ENCODE peak calls at places on chromosomes 5 and 9, in five cellular contexts. One of them, this sample, is unnamed. For H3K4me1, the result is how much of the 10 kb centered on the place peaks cover.

GRCh38 chr5:133506165-133506564 is 106.2 kb downstream of the FSTL4 start:
- DNase-seq in mucosa of descending colon: no peak
- DNase-seq in tibial nerve: no peak
- DNase-seq in HCT116: no peak
- DNase-seq in lower lobe of right lung: no peak
- DNase-seq in this sample: no peak

GRCh38 chr5:56585973-56586740 is 229.2 kb upstream of the MAP3K1 start:
- DNase-seq in mucosa of descending colon: no peak
- DNase-seq in HCT116: no peak
- DNase-seq in lower lobe of right lung: no peak
- DNase-seq in tibial nerve: peak
- DNase-seq in this sample: peak

GRCh38 chr5:93246093-93246855 is 334.7 kb downstream of the NR2F1-AS1 start:
- DNase-seq in tibial nerve: no peak
- DNase-seq in lower lobe of right lung: no peak
- DNase-seq in HCT116: no peak
- DNase-seq in mucosa of descending colon: no peak
- DNase-seq in this sample: no peak

GRCh38 chr5:136023935-136024645 is 4.7 kb upstream of the TGFBI start:
- DNase-seq in lower lobe of right lung: no peak
- DNase-seq in tibial nerve: no peak
- DNase-seq in mucosa of descending colon: no peak
- DNase-seq in HCT116: no peak
- DNase-seq in this sample: no peak

GRCh38 chr9:122609810-122610209 is 4.7 kb upstream of the OR1Q1 start:
- DNase-seq in lower lobe of right lung: no peak
- DNase-seq in mucosa of descending colon: no peak
- DNase-seq in HCT116: no peak
- DNase-seq in tibial nerve: no peak
- DNase-seq in this sample: no peak

GRCh38 chr5:143064207-143064606 is 294.0 kb downstream of the ARHGAP26 start:
- DNase-seq in tibial nerve: no peak
- DNase-seq in HCT116: no peak
- DNase-seq in lower lobe of right lung: no peak
- DNase-seq in mucosa of descending colon: no peak
- DNase-seq in this sample: no peak

GRCh38 chr9:34079181-34079580 is 30.5 kb upstream of the UBAP2 start:
- DNase-seq in mucosa of descending colon: no peak
- DNase-seq in HCT116: peak
- DNase-seq in tibial nerve: no peak
- DNase-seq in lower lobe of right lung: no peak
- DNase-seq in this sample: no peak

GRCh38 chr5:145450286-145450969 is 384.7 kb downstream of the PRELID2 start:
- DNase-seq in tibial nerve: no peak
- DNase-seq in lower lobe of right lung: no peak
- DNase-seq in HCT116: no peak
- DNase-seq in mucosa of descending colon: no peak
- DNase-seq in this sample: no peak

GRCh38 chr5:56512314-56512996 is 279.3 kb upstream of the ANKRD55 start:
- DNase-seq in HCT116: no peak
- DNase-seq in tibial nerve: no peak
- DNase-seq in mucosa of descending colon: no peak
- DNase-seq in lower lobe of right lung: no peak
- DNase-seq in this sample: peak

GRCh38 chr5:158908690-158909325 is 190.9 kb downstream of the EBF1 start:
- DNase-seq in lower lobe of right lung: no peak
- DNase-seq in tibial nerve: no peak
- DNase-seq in HCT116: no peak
- DNase-seq in mucosa of descending colon: no peak
- DNase-seq in this sample: no peak

GRCh38 chr5:932628-933250 is 40.1 kb downstream of the TRIP13 start:
- DNase-seq in lower lobe of right lung: no peak
- DNase-seq in mucosa of descending colon: no peak
- DNase-seq in tibial nerve: no peak
- DNase-seq in HCT116: no peak
- DNase-seq in this sample: no peak

GRCh38 chr9:128689820-128690683 is 1.0 kb downstream of the SET start:
- DNase-seq in mucosa of descending colon: peak
- DNase-seq in lower lobe of right lung: peak
- DNase-seq in HCT116: no peak
- DNase-seq in tibial nerve: no peak
- DNase-seq in this sample: peak

GRCh38 chr5:160852049-160852448 is at the start of gene ATP10B:
- DNase-seq in HCT116: no peak
- DNase-seq in mucosa of descending colon: no peak
- DNase-seq in lower lobe of right lung: no peak
- DNase-seq in tibial nerve: no peak
- DNase-seq in this sample: no peak

GRCh38 chr9:120886490-120886967 is 9.5 kb upstream of the PHF19 start:
- DNase-seq in mucosa of descending colon: no peak
- DNase-seq in tibial nerve: peak
- DNase-seq in lower lobe of right lung: no peak
- DNase-seq in HCT116: no peak
- DNase-seq in this sample: peak
- H3K4me1 ChIP-seq in mucosa of descending colon: under half
- H3K4me1 ChIP-seq in tibial nerve: under half
- H3K4me1 ChIP-seq in lower lobe of right lung: under half
- H3K4me1 ChIP-seq in HCT116: under half
- H3K4me1 ChIP-seq in this sample: under half

DNA sequence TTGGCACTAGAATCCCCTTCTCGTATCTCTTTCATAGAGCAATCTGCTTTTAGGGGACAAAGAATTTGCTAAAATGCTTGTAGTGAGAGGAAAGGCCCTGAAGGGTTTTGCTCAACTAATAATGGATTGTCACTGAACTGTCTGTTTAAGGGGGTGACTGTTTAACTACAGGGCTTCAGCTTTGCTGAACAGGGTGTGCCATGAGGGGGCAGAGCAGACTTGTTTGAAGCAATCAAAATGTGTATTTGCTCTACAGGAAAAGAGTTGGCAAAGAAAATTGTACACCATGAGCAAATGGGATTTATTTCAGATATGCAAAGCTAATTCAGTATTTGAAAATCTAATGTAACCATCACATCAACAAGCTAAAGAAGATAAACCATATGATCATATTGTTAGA is 154.3 kb downstream of the GABRG2 start:
- DNase-seq in HCT116: no peak
- DNase-seq in tibial nerve: no peak
- DNase-seq in lower lobe of right lung: no peak
- DNase-seq in mucosa of descending colon: no peak
- DNase-seq in this sample: no peak
- TF ChIP-seq CTCF in HCT116: no peak
- TF ChIP-seq CTCF in tibial nerve: no peak
- TF ChIP-seq CTCF in lower lobe of right lung: no peak
- TF ChIP-seq CTCF in mucosa of descending colon: no peak
- TF ChIP-seq CTCF in this sample: no peak

GRCh38 chr9:95097279-95097678 is 220.2 kb downstream of the FANCC start:
- DNase-seq in lower lobe of right lung: no peak
- DNase-seq in tibial nerve: no peak
- DNase-seq in HCT116: no peak
- DNase-seq in mucosa of descending colon: no peak
- DNase-seq in this sample: no peak
- H3K4me1 ChIP-seq in lower lobe of right lung: under half
- H3K4me1 ChIP-seq in tibial nerve: half or more
- H3K4me1 ChIP-seq in HCT116: under half
- H3K4me1 ChIP-seq in mucosa of descending colon: under half
- H3K4me1 ChIP-seq in this sample: under half

GRCh38 chr9:134591082-134591571 is 50.5 kb upstream of the COL5A1 start:
- DNase-seq in lower lobe of right lung: no peak
- DNase-seq in mucosa of descending colon: no peak
- DNase-seq in HCT116: no peak
- DNase-seq in tibial nerve: no peak
- DNase-seq in this sample: no peak

GRCh38 chr9:134591573-134591981 is 50.0 kb upstream of the COL5A1 start:
- DNase-seq in mucosa of descending colon: no peak
- DNase-seq in HCT116: no peak
- DNase-seq in tibial nerve: no peak
- DNase-seq in lower lobe of right lung: no peak
- DNase-seq in this sample: no peak

GRCh38 chr9:134593286-134593685 is 48.3 kb upstream of the COL5A1 start:
- DNase-seq in lower lobe of right lung: no peak
- DNase-seq in HCT116: no peak
- DNase-seq in tibial nerve: no peak
- DNase-seq in mucosa of descending colon: no peak
- DNase-seq in this sample: no peak

GRCh38 chr9:134592819-134593200 is 48.8 kb upstream of the COL5A1 start:
- DNase-seq in tibial nerve: no peak
- DNase-seq in lower lobe of right lung: no peak
- DNase-seq in HCT116: no peak
- DNase-seq in mucosa of descending colon: no peak
- DNase-seq in this sample: no peak

GRCh38 chr9:134592018-134592818 is 49.4 kb upstream of the COL5A1 start:
- DNase-seq in lower lobe of right lung: no peak
- DNase-seq in tibial nerve: peak
- DNase-seq in HCT116: no peak
- DNase-seq in mucosa of descending colon: no peak
- DNase-seq in this sample: peak
- TF ChIP-seq CTCF in lower lobe of right lung: no peak
- TF ChIP-seq CTCF in tibial nerve: no peak
- TF ChIP-seq CTCF in HCT116: no peak
- TF ChIP-seq CTCF in mucosa of descending colon: no peak
- TF ChIP-seq CTCF in this sample: no peak

GRCh38 chr5:172305380-172305779 is 21.8 kb upstream of the UBTD2 start:
- DNase-seq in tibial nerve: no peak
- DNase-seq in mucosa of descending colon: no peak
- DNase-seq in HCT116: no peak
- DNase-seq in lower lobe of right lung: no peak
- DNase-seq in this sample: no peak
- H3K4me1 ChIP-seq in tibial nerve: under half
- H3K4me1 ChIP-seq in mucosa of descending colon: under half
- H3K4me1 ChIP-seq in HCT116: under half
- H3K4me1 ChIP-seq in lower lobe of right lung: under half
- H3K4me1 ChIP-seq in this sample: under half

DNA sequence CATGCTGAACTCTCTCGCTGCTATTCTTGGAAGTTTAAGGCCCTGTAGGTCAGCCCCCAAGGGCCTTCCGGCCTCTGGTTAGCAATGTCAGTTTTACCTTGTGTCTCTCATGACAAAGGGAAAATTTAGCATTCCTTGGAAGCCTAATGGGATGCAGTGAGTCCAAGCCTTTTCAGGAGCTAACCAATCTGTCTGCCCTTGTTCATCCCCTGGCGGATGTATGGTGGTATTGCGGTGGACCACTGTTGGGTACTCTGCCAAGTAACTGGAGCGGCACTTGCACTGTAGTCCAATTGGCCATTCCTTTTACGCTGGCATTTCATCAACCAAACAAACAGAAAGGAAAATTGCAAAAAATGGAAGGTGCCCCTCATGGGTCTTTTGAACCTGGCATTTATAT is 318.4 kb upstream of the NMUR2 start:
- DNase-seq in HCT116: no peak
- DNase-seq in mucosa of descending colon: no peak
- DNase-seq in tibial nerve: no peak
- DNase-seq in lower lobe of right lung: no peak
- DNase-seq in this sample: no peak
- TF ChIP-seq CTCF in HCT116: peak
- TF ChIP-seq CTCF in mucosa of descending colon: no peak
- TF ChIP-seq CTCF in tibial nerve: no peak
- TF ChIP-seq CTCF in lower lobe of right lung: no peak
- TF ChIP-seq CTCF in this sample: no peak

GRCh38 chr9:69975681-69976080 is 68.0 kb upstream of the MAMDC2 start:
- DNase-seq in lower lobe of right lung: no peak
- DNase-seq in tibial nerve: no peak
- DNase-seq in HCT116: no peak
- DNase-seq in mucosa of descending colon: no peak
- DNase-seq in this sample: no peak
- H3K4me1 ChIP-seq in lower lobe of right lung: under half
- H3K4me1 ChIP-seq in tibial nerve: under half
- H3K4me1 ChIP-seq in HCT116: under half
- H3K4me1 ChIP-seq in mucosa of descending colon: under half
- H3K4me1 ChIP-seq in this sample: under half

GRCh38 chr5:9363026-9363793 is 182.7 kb downstream of the SEMA5A start:
- DNase-seq in tibial nerve: no peak
- DNase-seq in lower lobe of right lung: no peak
- DNase-seq in mucosa of descending colon: no peak
- DNase-seq in HCT116: no peak
- DNase-seq in this sample: no peak

GRCh38 chr5:9362600-9362999 is 183.3 kb downstream of the SEMA5A start:
- DNase-seq in tibial nerve: no peak
- DNase-seq in HCT116: no peak
- DNase-seq in mucosa of descending colon: no peak
- DNase-seq in lower lobe of right lung: no peak
- DNase-seq in this sample: no peak

GRCh38 chr5:9358961-9359686 is 186.8 kb downstream of the SEMA5A start:
- DNase-seq in tibial nerve: no peak
- DNase-seq in mucosa of descending colon: no peak
- DNase-seq in HCT116: no peak
- DNase-seq in lower lobe of right lung: no peak
- DNase-seq in this sample: no peak

GRCh38 chr5:9365501-9365900 is 180.4 kb downstream of the SEMA5A start:
- DNase-seq in mucosa of descending colon: no peak
- DNase-seq in lower lobe of right lung: no peak
- DNase-seq in HCT116: no peak
- DNase-seq in tibial nerve: no peak
- DNase-seq in this sample: no peak

GRCh38 chr5:9361835-9362234 is 184.0 kb downstream of the SEMA5A start:
- DNase-seq in tibial nerve: peak
- DNase-seq in lower lobe of right lung: no peak
- DNase-seq in HCT116: peak
- DNase-seq in mucosa of descending colon: peak
- DNase-seq in this sample: no peak
- TF ChIP-seq CTCF in tibial nerve: peak
- TF ChIP-seq CTCF in lower lobe of right lung: peak
- TF ChIP-seq CTCF in HCT116: peak
- TF ChIP-seq CTCF in mucosa of descending colon: peak
- TF ChIP-seq CTCF in this sample: peak